ENCODE peak calls at places on chromosomes 1 and 21, in six cellular contexts. N, M, H, E, S and O are unnamed samples.

GRCh38 chr1:192610114-192610958 is 25.6 kb upstream of the RGS13 start:
- DNase-seq in H (no peak), N (no peak), E (peak), S (peak), M (no peak), O (no peak)

GRCh38 chr21:42262826-42263225 is 43.9 kb downstream of the ABCG1 start:
- DNase-seq in M (no peak), S (no peak), E (no peak), N (no peak), H (no peak), O (no peak)

GRCh38 chr1:172373864-172374263 is 46.6 kb upstream of the C1orf105 start:
- DNase-seq in S (no peak), E (no peak), N (no peak), H (no peak), M (no peak), O (no peak)

GRCh38 chr1:36982708-36983107 is 51.6 kb downstream of the GRIK3 start:
- DNase-seq in E (no peak), M (no peak), S (no peak), H (no peak), N (no peak), O (no peak)

GRCh38 chr1:212218911-212219310 is 66.3 kb upstream of the PPP2R5A start:
- DNase-seq in N (peak), M (no peak), H (peak), E (no peak), S (peak), O (no peak)

GRCh38 chr21:42202321-42202720 is 16.6 kb upstream of the ABCG1 start:
- DNase-seq in S (no peak), E (no peak), N (no peak), H (no peak), M (no peak), O (no peak)

GRCh38 chr1:16971330-16972209 is 8.8 kb downstream of the MFAP2 start:
- DNase-seq in S (no peak), H (no peak), E (no peak), M (no peak), N (no peak), O (no peak)

GRCh38 chr1:231420299-231420958 is 1.7 kb downstream of the EGLN1 start:
- DNase-seq in M (no peak), S (no peak), N (no peak), E (peak), H (no peak), O (no peak)

GRCh38 chr1:116268211-116268610 is 104.8 kb upstream of the ATP1A1 start:
- DNase-seq in S (no peak), E (peak), N (no peak), M (no peak), H (peak), O (peak)

GRCh38 chr1:100597784-100598183 is 59.8 kb downstream of the GPR88 start:
- DNase-seq in E (no peak), N (no peak), H (no peak), M (no peak), S (no peak), O (no peak)

GRCh38 chr21:44874240-44874496 is 678 bp upstream of the PTTG1IP start:
- DNase-seq in H (no peak), M (no peak), E (no peak), N (no peak), S (no peak), O (no peak)

GRCh38 chr1:37602750-37603694 is 7.3 kb upstream of the GNL2 start:
- DNase-seq in N (no peak), M (peak), E (peak), S (no peak), H (peak), O (no peak)

GRCh38 chr1:147545133-147545532 is 3.8 kb downstream of the BCL9 start:
- DNase-seq in M (no peak), H (peak), N (peak), S (peak), E (peak), O (peak)

GRCh38 chr1:14552246-14552970 is 46.1 kb upstream of the KAZN start:
- DNase-seq in N (no peak), E (no peak), H (no peak), S (no peak), M (no peak), O (no peak)

GRCh38 chr1:150563340-150564038 is 14.3 kb downstream of the ADAMTSL4 start:
- DNase-seq in E (no peak), S (no peak), M (no peak), H (peak), N (no peak), O (no peak)

GRCh38 chr1:214107322-214108096 is 119.7 kb downstream of the PROX1 start:
- DNase-seq in M (no peak), N (no peak), E (no peak), S (no peak), H (no peak), O (no peak)

GRCh38 chr21:31354604-31355443 is 10.8 kb upstream of the TIAM1 start:
- DNase-seq in S (peak), M (no peak), E (peak), H (peak), N (peak), O (peak)